ENCODE peak calls at places on chromosomes 11 and 22, in eight cellular contexts. N is stimulated activated CD8-positive, alpha-beta memory T cell treated with anti-CD3 and anti-CD28 coated beads, Interleukin-2, amount 100 ng/mL, for 48 hours; O is midbrain; R is stimulated activated CD4-positive, alpha-beta T cell treated with anti-CD3 and anti-CD28 coated beads, Interleukin-15, amount 100 ng/mL, for 24 hours; Z is activated CD4-positive, alpha-beta T cell treated with anti-CD3 and anti-CD28 coated beads for 4 hours; W is NCI-H446 treated with DMSO at 0.1 percent for 48 hours; T is KBM-7; B is GM04503. U is an unnamed sample.

GRCh38 chr11:95544095-95544795 is 245.3 kb downstream of the FAM76B start:
- DNase-seq in N (no peak), O (no peak), R (no peak), Z (no peak), W (no peak), T (no peak), B (no peak), U (no peak)

GRCh38 chr22:44202261-44202789 is 21.6 kb downstream of the PARVG start:
- DNase-seq in N (no peak), O (no peak), R (no peak), Z (no peak), W (no peak), T (no peak), B (peak; percentile 60), U (no peak)

GRCh38 chr11:1306186-1307162 is 3.0 kb downstream of the TOLLIP start:
- DNase-seq in N (no peak), O (no peak), R (no peak), Z (no peak), W (no peak), T (no peak), B (no peak), U (no peak)

GRCh38 chr22:43001271-43002197 is 13.4 kb downstream of the PACSIN2 start:
- DNase-seq in N (no peak), O (no peak), R (no peak), Z (no peak), W (no peak), T (peak; percentile 55), B (no peak), U (no peak)

GRCh38 chr11:36372101-36372767 is 76.1 kb downstream of the PRR5L start:
- DNase-seq in N (no peak), O (no peak), R (no peak), Z (no peak), W (no peak), T (no peak), B (peak; percentile 66), U (no peak)

GRCh38 chr11:70341881-70342429 is 56.4 kb upstream of the CTTN start:
- DNase-seq in N (no peak), O (no peak), R (no peak), Z (no peak), W (no peak), T (no peak), B (no peak), U (no peak)

GRCh38 chr11:128324531-128325141 is 262.7 kb downstream of the ETS1 start:
- DNase-seq in N (peak; percentile 46), O (no peak), R (peak; percentile 82), Z (peak; percentile 72), W (no peak), T (no peak), B (no peak), U (no peak)

GRCh38 chr11:15101072-15101701 is 13.5 kb upstream of the INSC start:
- DNase-seq in N (peak; percentile 30), O (peak; percentile 74), R (peak; percentile 68), Z (peak; percentile 30), W (peak; percentile 46), T (peak; percentile 66), B (no peak), U (peak; percentile 62)

GRCh38 chr11:123426766-123427165 is 3.3 kb upstream of the GRAMD1B start:
- DNase-seq in N (no peak), O (no peak), R (no peak), Z (no peak), W (no peak), T (no peak), B (no peak), U (no peak)

GRCh38 chr11:21567628-21568290 is 625.1 kb upstream of the ANO5 start:
- DNase-seq in N (no peak), O (no peak), R (no peak), Z (no peak), W (no peak), T (no peak), B (no peak), U (no peak)

GRCh38 chr22:30310881-30311771 is 15.6 kb downstream of the TBC1D10A start:
- DNase-seq in N (no peak), O (peak; percentile 37), R (no peak), Z (no peak), W (no peak), T (no peak), B (peak; percentile 75), U (peak; percentile 80)

GRCh38 chr11:10758959-10759358 is 7.9 kb downstream of the CTR9 start:
- DNase-seq in N (no peak), O (no peak), R (no peak), Z (no peak), W (no peak), T (peak; percentile 67), B (no peak), U (no peak)

GRCh38 chr22:25623310-25623734 is 58.8 kb downstream of the GRK3 start:
- DNase-seq in N (no peak), O (no peak), R (peak; percentile 14), Z (no peak), W (no peak), T (no peak), B (no peak), U (no peak)

GRCh38 chr11:118128821-118129474 is 23.7 kb downstream of the SCN4B start:
- DNase-seq in N (no peak), O (no peak), R (no peak), Z (no peak), W (no peak), T (no peak), B (no peak), U (no peak)

GRCh38 chr22:49535527-49536125 is 292.0 kb downstream of the BRD1 start:
- DNase-seq in N (no peak), O (no peak), R (no peak), Z (no peak), W (no peak), T (no peak), B (no peak), U (no peak)

GRCh38 chr22:43398246-43398645 is 13.6 kb upstream of the MPPED1 start:
- DNase-seq in N (no peak), O (no peak), R (no peak), Z (no peak), W (no peak), T (no peak), B (no peak), U (no peak)

GRCh38 chr11:112499153-112499907 is 238.7 kb upstream of the PLET1 start:
- DNase-seq in N (no peak), O (no peak), R (no peak), Z (no peak), W (no peak), T (no peak), B (no peak), U (no peak)

GRCh38 chr11:20158597-20159257 is 1.5 kb downstream of the DBX1 start:
- DNase-seq in N (no peak), O (peak; percentile 12), R (no peak), Z (no peak), W (no peak), T (peak; percentile 29), B (no peak), U (peak; percentile 47)

GRCh38 chr11:101860694-101861371 is 54.0 kb upstream of the CEP126 start:
- DNase-seq in N (no peak), O (peak; percentile 38), R (peak; percentile 18), Z (peak; percentile 24), W (peak; percentile 16), T (peak; percentile 27), B (no peak), U (peak; percentile 23)

GRCh38 chr22:19972652-19973550 is 31.3 kb upstream of the TXNRD2 start:
- DNase-seq in N (no peak), O (no peak), R (no peak), Z (no peak), W (no peak), T (no peak), B (no peak), U (no peak)

GRCh38 chr11:94129505-94130335 is 1.1 kb downstream of the PANX1 start:
- DNase-seq in N (no peak), O (peak; percentile 46), R (peak; percentile 31), Z (no peak), W (no peak), T (peak; percentile 55), B (no peak), U (no peak)

GRCh38 chr11:17652556-17652955 is 66.8 kb upstream of the MYOD1 start:
- DNase-seq in N (no peak), O (no peak), R (no peak), Z (no peak), W (no peak), T (no peak), B (no peak), U (no peak)

GRCh38 chr11:70712471-70712870 is 314.1 kb downstream of the CTTN start:
- DNase-seq in N (no peak), O (no peak), R (no peak), Z (no peak), W (no peak), T (no peak), B (no peak), U (no peak)

GRCh38 chr22:42844756-42845155 is 12.3 kb downstream of the ARFGAP3 start:
- DNase-seq in N (no peak), O (no peak), R (no peak), Z (no peak), W (no peak), T (no peak), B (peak; percentile 24), U (no peak)

GRCh38 chr11:17528906-17529813 is 15.1 kb downstream of the USH1C start:
- DNase-seq in N (no peak), O (no peak), R (no peak), Z (no peak), W (peak; percentile 15), T (no peak), B (no peak), U (no peak)

GRCh38 chr11:89660234-89660633 is 49.9 kb upstream of the TRIM77 start:
- DNase-seq in N (no peak), O (no peak), R (no peak), Z (no peak), W (no peak), T (no peak), B (no peak), U (no peak)

GRCh38 chr11:16779436-16779835 is 41.0 kb downstream of the C11orf58 start:
- DNase-seq in N (no peak), O (no peak), R (no peak), Z (no peak), W (no peak), T (peak; percentile 78), B (no peak), U (no peak)

GRCh38 chr11:46099973-46100335 is 21.3 kb downstream of the PHF21A start:
- DNase-seq in N (no peak), O (no peak), R (no peak), Z (no peak), W (no peak), T (peak; percentile 16), B (no peak), U (no peak)

GRCh38 chr11:114438303-114438702 is 964 bp upstream of the REXO2 start:
- DNase-seq in N (no peak), O (no peak), R (no peak), Z (no peak), W (no peak), T (no peak), B (no peak), U (no peak)

GRCh38 chr22:20810645-20811044 is 36.7 kb downstream of the SERPIND1 start:
- DNase-seq in N (peak; percentile 14), O (no peak), R (peak; percentile 13), Z (no peak), W (no peak), T (no peak), B (no peak), U (no peak)

GRCh38 chr11:119340335-119341221 is at the start of gene C1QTNF5:
- DNase-seq in N (no peak), O (peak; percentile 64), R (no peak), Z (no peak), W (no peak), T (no peak), B (no peak), U (peak; percentile 91)

GRCh38 chr22:45878901-45879551 is 97.9 kb downstream of the WNT7B start:
- DNase-seq in N (no peak), O (no peak), R (no peak), Z (no peak), W (no peak), T (no peak), B (no peak), U (peak; percentile 27)

GRCh38 chr11:77593883-77594282 is 4.1 kb downstream of the AQP11 start:
- DNase-seq in N (no peak), O (no peak), R (no peak), Z (no peak), W (no peak), T (no peak), B (no peak), U (no peak)

GRCh38 chr22:30408388-30409101 is 11.7 kb downstream of the SEC14L2 start:
- DNase-seq in N (no peak), O (no peak), R (no peak), Z (no peak), W (no peak), T (peak; percentile 19), B (no peak), U (no peak)

U was measured in heart left ventricle.